ENCODE peak calls at places on chromosomes 3 and 15, in four cellular contexts. One of them, this sample, is unnamed.

GRCh38 chr15:74053941-74054529 is 28.3 kb downstream of the GOLGA6A start:
- DNase-seq in OCI-LY7: peak
- DNase-seq in right lobe of liver: peak
- DNase-seq in dorsolateral prefrontal cortex: peak
- DNase-seq in this sample: peak

GRCh38 chr15:63487076-63487757 is 17.2 kb upstream of the USP3 start:
- DNase-seq in OCI-LY7: peak
- DNase-seq in right lobe of liver: peak
- DNase-seq in dorsolateral prefrontal cortex: peak
- DNase-seq in this sample: peak

GRCh38 chr15:25240461-25241021 is 198.3 kb downstream of the UBE3A start:
- DNase-seq in OCI-LY7: no peak
- DNase-seq in right lobe of liver: peak
- DNase-seq in dorsolateral prefrontal cortex: no peak
- DNase-seq in this sample: no peak

GRCh38 chr15:20353966-20354883 is 187.4 kb downstream of the GOLGA6L6 start:
- DNase-seq in OCI-LY7: no peak
- DNase-seq in right lobe of liver: peak
- DNase-seq in dorsolateral prefrontal cortex: peak
- DNase-seq in this sample: no peak

GRCh38 chr3:36172699-36173098 is 207.6 kb upstream of the STAC start:
- DNase-seq in OCI-LY7: no peak
- DNase-seq in right lobe of liver: no peak
- DNase-seq in dorsolateral prefrontal cortex: no peak
- DNase-seq in this sample: no peak

GRCh38 chr3:11499144-11499543 is 144.6 kb downstream of the VGLL4 start:
- DNase-seq in OCI-LY7: no peak
- DNase-seq in right lobe of liver: no peak
- DNase-seq in dorsolateral prefrontal cortex: no peak
- DNase-seq in this sample: no peak

GRCh38 chr15:26287381-26287780 is 424.3 kb upstream of the ATP10A start:
- DNase-seq in OCI-LY7: peak
- DNase-seq in right lobe of liver: no peak
- DNase-seq in dorsolateral prefrontal cortex: no peak
- DNase-seq in this sample: no peak

GRCh38 chr3:29565236-29565635 is 284.4 kb downstream of the RBMS3 start:
- DNase-seq in OCI-LY7: no peak
- DNase-seq in right lobe of liver: no peak
- DNase-seq in dorsolateral prefrontal cortex: no peak
- DNase-seq in this sample: no peak

GRCh38 chr15:32898991-32899613 is 181.3 kb downstream of the GREM1 start:
- DNase-seq in OCI-LY7: peak
- DNase-seq in right lobe of liver: no peak
- DNase-seq in dorsolateral prefrontal cortex: no peak
- DNase-seq in this sample: no peak

GRCh38 chr15:100861511-100861991 is 18.1 kb upstream of the ALDH1A3 start:
- DNase-seq in OCI-LY7: no peak
- DNase-seq in right lobe of liver: no peak
- DNase-seq in dorsolateral prefrontal cortex: peak
- DNase-seq in this sample: peak

GRCh38 chr3:46931631-46932441 is 44.7 kb downstream of the CCDC12 start:
- DNase-seq in OCI-LY7: no peak
- DNase-seq in right lobe of liver: peak
- DNase-seq in dorsolateral prefrontal cortex: no peak
- DNase-seq in this sample: no peak

GRCh38 chr3:149553781-149554451 is 79.4 kb downstream of the TM4SF4 start:
- DNase-seq in OCI-LY7: no peak
- DNase-seq in right lobe of liver: no peak
- DNase-seq in dorsolateral prefrontal cortex: no peak
- DNase-seq in this sample: no peak

GRCh38 chr3:144241381-144241780 is 269.8 kb downstream of the DIPK2A start:
- DNase-seq in OCI-LY7: no peak
- DNase-seq in right lobe of liver: no peak
- DNase-seq in dorsolateral prefrontal cortex: no peak
- DNase-seq in this sample: no peak

GRCh38 chr15:52789601-52790165 is 453 bp downstream of the ONECUT1 start:
- DNase-seq in OCI-LY7: peak
- DNase-seq in right lobe of liver: peak
- DNase-seq in dorsolateral prefrontal cortex: no peak
- DNase-seq in this sample: no peak

GRCh38 chr15:89486726-89487050 is 9.7 kb downstream of the RHCG start:
- DNase-seq in OCI-LY7: no peak
- DNase-seq in right lobe of liver: peak
- DNase-seq in dorsolateral prefrontal cortex: peak
- DNase-seq in this sample: peak

GRCh38 chr15:85579011-85579701 is 198.8 kb downstream of the AKAP13 start:
- DNase-seq in OCI-LY7: no peak
- DNase-seq in right lobe of liver: no peak
- DNase-seq in dorsolateral prefrontal cortex: no peak
- DNase-seq in this sample: no peak

GRCh38 chr3:28907616-28908015 is 373.3 kb upstream of the RBMS3 start:
- DNase-seq in OCI-LY7: no peak
- DNase-seq in right lobe of liver: no peak
- DNase-seq in dorsolateral prefrontal cortex: no peak
- DNase-seq in this sample: no peak

GRCh38 chr3:179452872-179453271 is 1.6 kb upstream of the GNB4 start:
- DNase-seq in OCI-LY7: no peak
- DNase-seq in right lobe of liver: no peak
- DNase-seq in dorsolateral prefrontal cortex: no peak
- DNase-seq in this sample: no peak

GRCh38 chr3:186241910-186242821 is 119.9 kb downstream of the DGKG start:
- DNase-seq in OCI-LY7: peak
- DNase-seq in right lobe of liver: peak
- DNase-seq in dorsolateral prefrontal cortex: peak
- DNase-seq in this sample: peak

GRCh38 chr3:184691397-184692131 is 20.3 kb downstream of the MAGEF1 start:
- DNase-seq in OCI-LY7: no peak
- DNase-seq in right lobe of liver: no peak
- DNase-seq in dorsolateral prefrontal cortex: no peak
- DNase-seq in this sample: no peak

GRCh38 chr3:122481390-122481789 is 33.3 kb downstream of the KPNA1 start:
- DNase-seq in OCI-LY7: no peak
- DNase-seq in right lobe of liver: no peak
- DNase-seq in dorsolateral prefrontal cortex: no peak
- DNase-seq in this sample: no peak

GRCh38 chr3:61009025-61009424 is 242.2 kb downstream of the FHIT start:
- DNase-seq in OCI-LY7: no peak
- DNase-seq in right lobe of liver: no peak
- DNase-seq in dorsolateral prefrontal cortex: no peak
- DNase-seq in this sample: no peak

GRCh38 chr3:186368164-186368563 is 6.1 kb upstream of the DGKG start:
- DNase-seq in OCI-LY7: no peak
- DNase-seq in right lobe of liver: no peak
- DNase-seq in dorsolateral prefrontal cortex: no peak
- DNase-seq in this sample: no peak

GRCh38 chr15:49315543-49315942 is 107.5 kb upstream of the FGF7 start:
- DNase-seq in OCI-LY7: no peak
- DNase-seq in right lobe of liver: no peak
- DNase-seq in dorsolateral prefrontal cortex: no peak
- DNase-seq in this sample: no peak

GRCh38 chr15:25437751-25438600 is 848 bp downstream of the UBE3A start:
- DNase-seq in OCI-LY7: peak
- DNase-seq in right lobe of liver: peak
- DNase-seq in dorsolateral prefrontal cortex: peak
- DNase-seq in this sample: peak

GRCh38 chr15:74962671-74963070 is 6.1 kb upstream of the RPP25 start:
- DNase-seq in OCI-LY7: no peak
- DNase-seq in right lobe of liver: no peak
- DNase-seq in dorsolateral prefrontal cortex: no peak
- DNase-seq in this sample: no peak

GRCh38 chr15:64950888-64951287 is 38.8 kb downstream of the SPG21 start:
- DNase-seq in OCI-LY7: peak
- DNase-seq in right lobe of liver: no peak
- DNase-seq in dorsolateral prefrontal cortex: no peak
- DNase-seq in this sample: no peak

GRCh38 chr3:14795996-14796395 is 22.8 kb upstream of the FGD5 start:
- DNase-seq in OCI-LY7: no peak
- DNase-seq in right lobe of liver: no peak
- DNase-seq in dorsolateral prefrontal cortex: no peak
- DNase-seq in this sample: no peak

GRCh38 chr3:126316515-126316939 is 40.7 kb downstream of the KLF15 start:
- DNase-seq in OCI-LY7: no peak
- DNase-seq in right lobe of liver: no peak
- DNase-seq in dorsolateral prefrontal cortex: no peak
- DNase-seq in this sample: no peak

GRCh38 chr15:43440721-43441281 is 52.2 kb downstream of the TP53BP1 start:
- DNase-seq in OCI-LY7: peak
- DNase-seq in right lobe of liver: no peak
- DNase-seq in dorsolateral prefrontal cortex: peak
- DNase-seq in this sample: peak

GRCh38 chr3:39905788-39906187 is 96.4 kb downstream of the MYRIP start:
- DNase-seq in OCI-LY7: no peak
- DNase-seq in right lobe of liver: no peak
- DNase-seq in dorsolateral prefrontal cortex: no peak
- DNase-seq in this sample: no peak

GRCh38 chr15:59993950-59994401 is 10.1 kb upstream of the FOXB1 start:
- DNase-seq in OCI-LY7: no peak
- DNase-seq in right lobe of liver: no peak
- DNase-seq in dorsolateral prefrontal cortex: no peak
- DNase-seq in this sample: no peak

GRCh38 chr15:99475754-99476412 is 89.9 kb upstream of the MEF2A start:
- DNase-seq in OCI-LY7: no peak
- DNase-seq in right lobe of liver: no peak
- DNase-seq in dorsolateral prefrontal cortex: no peak
- DNase-seq in this sample: no peak

GRCh38 chr3:66010348-66011097 is 28.2 kb downstream of the MAGI1 start:
- DNase-seq in OCI-LY7: no peak
- DNase-seq in right lobe of liver: peak
- DNase-seq in dorsolateral prefrontal cortex: no peak
- DNase-seq in this sample: no peak

GRCh38 chr3:66014056-66014455 is 24.7 kb downstream of the MAGI1 start:
- DNase-seq in OCI-LY7: no peak
- DNase-seq in right lobe of liver: no peak
- DNase-seq in dorsolateral prefrontal cortex: no peak
- DNase-seq in this sample: no peak

GRCh38 chr3:66014641-66015040 is 24.1 kb downstream of the MAGI1 start:
- DNase-seq in OCI-LY7: no peak
- DNase-seq in right lobe of liver: no peak
- DNase-seq in dorsolateral prefrontal cortex: no peak
- DNase-seq in this sample: no peak

GRCh38 chr3:66012711-66013110 is 26.0 kb downstream of the MAGI1 start:
- DNase-seq in OCI-LY7: no peak
- DNase-seq in right lobe of liver: no peak
- DNase-seq in dorsolateral prefrontal cortex: no peak
- DNase-seq in this sample: no peak

GRCh38 chr3:66011098-66011655 is 27.5 kb downstream of the MAGI1 start:
- DNase-seq in OCI-LY7: no peak
- DNase-seq in right lobe of liver: no peak
- DNase-seq in dorsolateral prefrontal cortex: no peak
- DNase-seq in this sample: no peak
- H3K27ac ChIP-seq in OCI-LY7: no peak
- H3K27ac ChIP-seq in right lobe of liver: peak
- H3K27ac ChIP-seq in dorsolateral prefrontal cortex: no peak
- H3K27ac ChIP-seq in this sample: no peak

GRCh38 chr15:82986442-82986780 is 401 bp downstream of the RAMAC start:
- DNase-seq in OCI-LY7: peak
- DNase-seq in right lobe of liver: no peak
- DNase-seq in dorsolateral prefrontal cortex: no peak
- DNase-seq in this sample: no peak
- H3K27ac ChIP-seq in OCI-LY7: peak
- H3K27ac ChIP-seq in right lobe of liver: peak
- H3K27ac ChIP-seq in dorsolateral prefrontal cortex: peak
- H3K27ac ChIP-seq in this sample: peak

DNA sequence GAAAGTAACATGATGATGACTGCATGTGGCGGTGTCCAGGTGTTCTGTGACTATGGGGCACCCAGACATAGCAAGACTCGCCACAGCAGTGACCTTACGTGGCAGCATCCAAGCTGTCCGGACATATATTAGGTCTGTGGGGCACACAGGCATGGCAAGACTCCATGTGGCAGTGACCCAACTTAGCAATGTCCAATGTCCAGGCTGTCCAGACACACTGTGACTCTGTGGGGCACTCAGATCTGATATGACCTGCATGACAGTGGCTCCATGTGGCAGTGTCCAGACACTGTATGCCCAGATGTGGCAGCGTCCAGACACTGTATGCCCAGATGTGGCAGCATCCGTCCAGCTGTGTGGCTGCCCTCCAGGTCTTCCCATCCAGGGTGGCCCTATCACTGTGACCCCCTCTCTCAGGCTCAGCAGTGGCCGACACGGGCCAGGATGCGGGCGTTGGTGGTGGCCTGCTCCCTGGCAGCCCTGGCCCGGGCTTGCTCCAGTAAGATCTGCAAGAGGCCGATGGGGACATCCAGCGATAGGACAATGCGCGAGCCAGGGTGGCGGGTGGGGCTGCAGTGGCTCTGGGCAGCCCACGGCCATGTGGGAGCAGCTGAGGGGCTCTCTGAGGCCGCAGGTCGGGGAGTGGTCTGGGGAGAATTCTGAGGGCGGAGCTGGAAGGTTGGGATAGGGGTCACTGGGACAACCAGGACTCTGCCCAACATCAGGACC is 1.1 kb downstream of the UCN2 start:
- DNase-seq in OCI-LY7: no peak
- DNase-seq in right lobe of liver: no peak
- DNase-seq in dorsolateral prefrontal cortex: no peak
- DNase-seq in this sample: no peak
- H3K27ac ChIP-seq in OCI-LY7: no peak
- H3K27ac ChIP-seq in right lobe of liver: no peak
- H3K27ac ChIP-seq in dorsolateral prefrontal cortex: peak
- H3K27ac ChIP-seq in this sample: no peak

GRCh38 chr15:71549697-71550096 is 260.7 kb upstream of the NR2E3 start:
- DNase-seq in OCI-LY7: no peak
- DNase-seq in right lobe of liver: no peak
- DNase-seq in dorsolateral prefrontal cortex: no peak
- DNase-seq in this sample: no peak

GRCh38 chr15:71549100-71549499 is 261.3 kb upstream of the NR2E3 start:
- DNase-seq in OCI-LY7: no peak
- DNase-seq in right lobe of liver: no peak
- DNase-seq in dorsolateral prefrontal cortex: no peak
- DNase-seq in this sample: no peak

GRCh38 chr15:71547066-71547465 is 263.3 kb upstream of the NR2E3 start:
- DNase-seq in OCI-LY7: no peak
- DNase-seq in right lobe of liver: no peak
- DNase-seq in dorsolateral prefrontal cortex: peak
- DNase-seq in this sample: no peak

GRCh38 chr15:71545923-71546322 is 264.4 kb upstream of the NR2E3 start:
- DNase-seq in OCI-LY7: no peak
- DNase-seq in right lobe of liver: no peak
- DNase-seq in dorsolateral prefrontal cortex: no peak
- DNase-seq in this sample: no peak

DNA sequence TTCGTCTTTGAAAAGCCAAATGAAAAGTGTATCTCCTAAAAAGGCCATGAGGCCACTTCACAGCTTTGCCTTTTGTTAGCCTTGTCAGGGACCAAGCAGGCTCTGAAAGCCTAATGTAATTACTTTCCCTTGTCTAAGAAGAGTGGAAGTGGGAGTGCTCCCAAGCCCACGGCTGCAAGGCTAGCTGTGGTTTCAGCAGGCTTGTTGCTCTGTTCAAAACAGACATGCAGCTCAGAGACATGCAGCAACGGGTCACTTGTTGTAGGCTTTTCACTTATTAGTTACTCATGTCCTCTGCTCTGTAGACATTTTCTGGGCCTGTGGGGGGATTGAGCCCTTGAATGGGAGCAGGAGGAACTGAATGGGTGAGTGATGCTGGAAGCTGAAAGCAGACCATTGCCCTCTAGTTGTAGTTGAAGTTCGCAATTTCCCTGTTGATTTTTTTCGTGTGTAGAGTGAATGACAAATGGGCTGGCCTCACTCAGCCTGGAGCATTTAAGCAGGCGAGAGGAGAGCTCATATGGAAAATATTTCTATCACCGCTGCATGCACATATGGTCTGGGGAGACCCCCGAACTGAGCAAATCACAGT is 261.9 kb upstream of the NR2E3 start:
- DNase-seq in OCI-LY7: no peak
- DNase-seq in right lobe of liver: no peak
- DNase-seq in dorsolateral prefrontal cortex: no peak
- DNase-seq in this sample: no peak
- H3K27ac ChIP-seq in OCI-LY7: no peak
- H3K27ac ChIP-seq in right lobe of liver: no peak
- H3K27ac ChIP-seq in dorsolateral prefrontal cortex: no peak
- H3K27ac ChIP-seq in this sample: no peak